ENCODE peak calls at places on chromosomes 6 and 20, in four cellular contexts. U, R, O and I are unnamed samples.

GRCh38 chr6:109237986-109238329 is 142.7 kb downstream of the CEP57L1 start:
- DNase-seq in U (no peak), R (no peak), O (no peak), I (no peak)

GRCh38 chr6:89792881-89793280 is 26.7 kb downstream of the MDN1 start:
- DNase-seq in O (no peak), R (peak), U (peak), I (no peak)

GRCh38 chr20:47733892-47734291 is 51.4 kb downstream of the SULF2 start:
- DNase-seq in O (no peak), R (no peak), U (no peak), I (no peak)

GRCh38 chr6:82178084-82178758 is 69.3 kb downstream of the IBTK start:
- DNase-seq in R (peak), O (no peak), U (peak), I (peak)

GRCh38 chr6:46638650-46639049 is 14.0 kb downstream of the CYP39A1 start:
- DNase-seq in R (no peak), U (no peak), O (no peak), I (no peak)

GRCh38 chr20:11328839-11329238 is 588.9 kb upstream of the BTBD3 start:
- DNase-seq in U (no peak), R (no peak), O (no peak), I (no peak)

GRCh38 chr20:50070361-50070760 is 42.6 kb downstream of the UBE2V1 start:
- DNase-seq in R (no peak), O (peak), U (no peak), I (no peak)

GRCh38 chr6:155196891-155197290 is 66.9 kb upstream of the CLDN20 start:
- DNase-seq in O (no peak), R (no peak), U (no peak), I (no peak)

GRCh38 chr20:15561707-15562106 is 1011.5 kb downstream of the KIF16B start:
- DNase-seq in R (no peak), U (no peak), O (no peak), I (no peak)

GRCh38 chr20:25071722-25072121 is 10.2 kb downstream of the VSX1 start:
- DNase-seq in U (no peak), R (no peak), O (no peak), I (no peak)

GRCh38 chr6:117555262-117555849 is 47.0 kb downstream of the GOPC start:
- DNase-seq in U (no peak), O (no peak), R (no peak), I (no peak)

GRCh38 chr6:147078106-147078505 is 126.1 kb upstream of the STXBP5 start:
- DNase-seq in O (no peak), U (no peak), R (no peak), I (no peak)

GRCh38 chr6:68196645-68197044 is 438.4 kb upstream of the ADGRB3 start:
- DNase-seq in U (no peak), R (peak), O (no peak), I (peak)

GRCh38 chr6:53306819-53307347 is 41.9 kb downstream of the ELOVL5 start:
- DNase-seq in U (peak), O (no peak), R (no peak), I (no peak)

GRCh38 chr6:31272431-31272830 is 539 bp upstream of the HLA-C start:
- DNase-seq in O (no peak), R (peak), U (no peak), I (peak)

GRCh38 chr6:64290867-64291266 is 655.3 kb downstream of the PHF3 start:
- DNase-seq in O (no peak), U (peak), R (no peak), I (no peak)

GRCh38 chr6:107248147-107248546 is 132.8 kb upstream of the BEND3 start:
- DNase-seq in R (no peak), O (no peak), U (no peak), I (no peak)

GRCh38 chr6:35258336-35258735 is 1.2 kb upstream of the ZNF76 start:
- DNase-seq in U (no peak), O (no peak), R (no peak), I (no peak)

GRCh38 chr6:35259194-35259945 is at the start of gene ZNF76:
- DNase-seq in R (peak), U (peak), O (peak), I (peak)

GRCh38 chr6:35260642-35261570 is 1.4 kb downstream of the ZNF76 start:
- DNase-seq in U (no peak), O (no peak), R (peak), I (peak)

GRCh38 chr6:35259946-35260626 is 551 bp downstream of the ZNF76 start:
- DNase-seq in R (peak), U (peak), O (peak), I (peak)

GRCh38 chr6:35258858-35259193 is 709 bp upstream of the ZNF76 start:
- DNase-seq in R (peak), U (peak), O (no peak), I (peak)
- TF ChIP-seq CTCF in R (peak), U (no peak), O (no peak), I (no peak)

GRCh38 chr6:136288566-136289326 is 900 bp downstream of the BCLAF1 start:
- DNase-seq in R (peak), U (peak), O (peak), I (peak)

GRCh38 chr6:136289579-136290405 is at the start of gene BCLAF1:
- DNase-seq in U (peak), R (peak), O (peak), I (peak)

GRCh38 chr6:136289327-136289578 is 393 bp downstream of the BCLAF1 start:
- DNase-seq in O (peak), R (peak), U (peak), I (peak)

GRCh38 chr6:136294621-136295020 is 5.0 kb upstream of the BCLAF1 start:
- DNase-seq in R (no peak), O (no peak), U (no peak), I (no peak)

GRCh38 chr6:136290406-136291010 is 862 bp upstream of the BCLAF1 start:
- DNase-seq in U (peak), O (peak), R (peak), I (peak)
- H3K4me3 ChIP-seq in U (peak), O (peak), R (peak), I (peak)

GRCh38 chr20:37907677-37908397 is 4.9 kb downstream of the VSTM2L start:
- DNase-seq in U (peak), R (peak), O (no peak), I (peak)
- TF ChIP-seq CTCF in U (no peak), R (no peak), O (no peak), I (no peak)

DNA sequence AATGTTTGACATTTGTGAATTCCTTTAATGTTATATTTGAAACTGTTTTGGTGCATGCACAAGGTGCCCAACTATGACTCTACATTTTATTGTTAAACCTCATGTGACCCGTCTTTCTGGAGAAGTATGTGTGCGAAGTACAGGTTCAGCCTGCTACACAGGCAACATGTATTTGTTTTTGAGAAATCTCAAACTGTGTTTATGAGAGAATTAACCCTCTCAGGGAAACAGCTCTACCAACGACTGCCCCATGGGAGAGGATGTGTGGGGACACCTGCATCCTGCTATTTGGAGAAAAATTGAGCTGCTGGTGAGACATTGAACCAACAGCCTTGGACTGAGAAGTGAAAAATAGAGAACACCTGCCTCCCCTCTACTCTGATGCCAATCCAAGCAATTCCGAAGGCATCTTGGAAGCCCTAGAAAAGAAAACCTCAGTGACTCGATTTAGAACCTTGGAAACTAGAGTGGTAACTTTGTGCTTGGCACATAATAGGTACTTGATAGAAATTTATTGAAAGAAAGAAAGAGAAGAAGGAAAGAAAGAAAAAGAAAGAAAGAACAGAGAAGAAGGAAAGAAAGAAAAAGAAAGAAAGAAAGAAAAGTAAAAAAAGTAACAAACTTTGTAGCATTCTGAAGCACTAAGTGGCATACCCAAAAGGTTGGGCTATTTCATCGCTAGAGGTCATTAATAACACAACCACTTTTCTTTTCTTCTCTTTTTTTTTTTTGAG is 2.9 kb upstream of the AKAP12 start:
- DNase-seq in O (no peak), U (no peak), R (no peak), I (no peak)
- H3K4me3 ChIP-seq in O (no peak), U (no peak), R (no peak), I (no peak)

GRCh38 chr20:54320148-54320607 is 112.3 kb downstream of the PFDN4 start:
- DNase-seq in R (peak), U (peak), O (no peak), I (peak)
- TF ChIP-seq CTCF in R (no peak), U (no peak), O (no peak), I (no peak)